ENCODE peak calls at places on chromosomes 12 and 14, in eight cellular contexts. B, E, D, W, N, G, O and I are unnamed samples.
A peak's percentile ranks its signal among the peaks of the same experiment; 100 is the strongest.

GRCh38 chr14:70567791-70568190 is 32.7 kb downstream of the MED6 start:
- DNase-seq in N (no peak), W (peak; percentile 47), D (no peak), E (peak; percentile 30), G (no peak), O (peak; percentile 48), B (no peak), I (no peak)

GRCh38 chr12:18363321-18363720 is 102.0 kb downstream of the PIK3C2G start:
- DNase-seq in O (no peak), D (no peak), B (no peak), N (no peak), G (no peak), E (no peak), W (no peak), I (no peak)

GRCh38 chr12:98738002-98738401 is 92.9 kb downstream of the APAF1 start:
- DNase-seq in D (no peak), N (no peak), G (no peak), B (no peak), E (no peak), O (no peak), W (no peak), I (no peak)

GRCh38 chr12:104411826-104412626 is 44.7 kb upstream of the CHST11 start:
- DNase-seq in E (no peak), N (no peak), B (no peak), W (no peak), O (peak; percentile 23), G (no peak), D (no peak), I (no peak)

GRCh38 chr12:90090929-90091651 is 382.5 kb upstream of the ATP2B1 start:
- DNase-seq in W (peak; percentile 88), N (no peak), E (no peak), G (no peak), D (no peak), O (peak; percentile 39), B (no peak), I (no peak)

GRCh38 chr14:64493455-64493854 is 10.2 kb downstream of the ZBTB25 start:
- DNase-seq in B (no peak), N (no peak), W (no peak), O (no peak), D (no peak), G (no peak), E (no peak), I (no peak)

GRCh38 chr12:50508420-50508819 is 3.6 kb downstream of the DIP2B start:
- DNase-seq in G (no peak), W (no peak), O (no peak), D (no peak), N (no peak), B (no peak), E (no peak), I (no peak)

GRCh38 chr12:64568313-64568712 is 42.0 kb upstream of the RASSF3 start:
- DNase-seq in G (no peak), W (no peak), E (no peak), B (no peak), N (no peak), D (no peak), O (no peak), I (no peak)

GRCh38 chr12:47892819-47893218 is 12.0 kb downstream of the VDR start:
- DNase-seq in N (no peak), B (no peak), E (no peak), D (no peak), W (no peak), O (no peak), G (no peak), I (no peak)

GRCh38 chr14:90137807-90138206 is 76.0 kb downstream of the KCNK13 start:
- DNase-seq in O (no peak), N (no peak), G (no peak), D (no peak), E (no peak), B (no peak), W (no peak), I (no peak)

GRCh38 chr12:103571286-103571685 is 15.8 kb upstream of the STAB2 start:
- DNase-seq in E (no peak), D (no peak), W (peak; percentile 49), O (no peak), B (no peak), G (no peak), N (peak; percentile 48), I (peak; percentile 79)

GRCh38 chr14:94481468-94482131 is 5.6 kb upstream of the SERPINA9 start:
- DNase-seq in E (no peak), B (no peak), N (no peak), W (peak; percentile 16), G (no peak), D (no peak), O (peak; percentile 36), I (no peak)

GRCh38 chr12:52015393-52016081 is 8.8 kb downstream of the TAMALIN start:
- DNase-seq in N (no peak), B (no peak), W (no peak), E (no peak), G (no peak), O (no peak), D (no peak), I (no peak)

GRCh38 chr14:61368061-61368710 is 46.8 kb downstream of the PRKCH start:
- DNase-seq in N (no peak), E (no peak), B (no peak), D (no peak), O (no peak), G (no peak), W (no peak), I (no peak)

GRCh38 chr12:6091786-6092566 is 32.5 kb downstream of the VWF start:
- DNase-seq in B (no peak), D (no peak), N (no peak), W (no peak), O (no peak), G (no peak), E (no peak), I (no peak)

GRCh38 chr12:64147011-64147671 is 75.0 kb downstream of the KICS2 start:
- DNase-seq in W (no peak), D (no peak), N (no peak), O (no peak), E (no peak), G (no peak), B (no peak), I (no peak)

GRCh38 chr12:52182898-52183543 is 8.8 kb downstream of the KRT80 start:
- DNase-seq in E (no peak), G (no peak), O (no peak), D (no peak), N (peak; percentile 20), B (no peak), W (no peak), I (peak; percentile 28)

GRCh38 chr12:2682301-2683282 is 112.2 kb upstream of the FKBP4 start:
- DNase-seq in E (no peak), B (no peak), N (peak; percentile 40), D (peak; percentile 19), W (peak; percentile 66), O (peak; percentile 66), G (peak; percentile 33), I (no peak)

GRCh38 chr14:77243853-77244252 is 27.2 kb downstream of the NGB start:
- DNase-seq in B (no peak), N (no peak), G (no peak), O (no peak), D (no peak), W (no peak), E (peak; percentile 58), I (no peak)

GRCh38 chr14:83163016-83163415 is 1629.4 kb upstream of the SEL1L start:
- DNase-seq in W (no peak), B (no peak), D (no peak), O (no peak), E (no peak), N (no peak), G (no peak), I (no peak)

GRCh38 chr12:13911756-13912554 is 69.4 kb downstream of the GRIN2B start:
- DNase-seq in G (no peak), W (no peak), D (no peak), N (no peak), E (no peak), B (no peak), O (no peak), I (no peak)

GRCh38 chr12:46455648-46456352 is 83.2 kb upstream of the SLC38A2 start:
- DNase-seq in O (no peak), W (peak; percentile 47), N (no peak), G (no peak), B (no peak), E (no peak), D (no peak), I (no peak)